ENCODE peak calls at places on chromosome 1, in four cellular contexts. One of them, this sample, is unnamed.

GRCh38 chr1:62175568-62176179 is 19.0 kb upstream of the L1TD1 start:
- DNase-seq in body of pancreas: peak; percentile 59
- DNase-seq in BJ: peak; percentile 10
- DNase-seq in PC-9: peak; percentile 45
- DNase-seq in this sample: peak; percentile 40

GRCh38 chr1:112718691-112719418 is 3.7 kb upstream of the PPM1J start:
- DNase-seq in PC-9: peak; percentile 55
- DNase-seq in BJ: no peak
- DNase-seq in body of pancreas: peak; percentile 81
- DNase-seq in this sample: peak; percentile 84

GRCh38 chr1:200306954-200307754 is 102.7 kb downstream of the ZNF281 start:
- DNase-seq in BJ: no peak
- DNase-seq in PC-9: no peak
- DNase-seq in body of pancreas: no peak
- DNase-seq in this sample: peak; percentile 45

GRCh38 chr1:67685558-67686271 is 714 bp downstream of the GADD45A start:
- DNase-seq in BJ: no peak
- DNase-seq in body of pancreas: peak; percentile 59
- DNase-seq in PC-9: peak; percentile 51
- DNase-seq in this sample: peak; percentile 59

GRCh38 chr1:159900086-159900680 is at the start of gene CFAP45:
- DNase-seq in BJ: no peak
- DNase-seq in body of pancreas: peak; percentile 94
- DNase-seq in PC-9: peak; percentile 94
- DNase-seq in this sample: peak; percentile 88

GRCh38 chr1:54577612-54578011 is 29.6 kb downstream of the ACOT11 start:
- DNase-seq in PC-9: no peak
- DNase-seq in body of pancreas: peak; percentile 80
- DNase-seq in BJ: no peak
- DNase-seq in this sample: no peak

GRCh38 chr1:151425103-151425502 is 25.7 kb downstream of the PSMB4 start:
- DNase-seq in BJ: no peak
- DNase-seq in PC-9: no peak
- DNase-seq in body of pancreas: no peak
- DNase-seq in this sample: no peak

GRCh38 chr1:63981408-63981773 is 207.6 kb downstream of the ROR1 start:
- DNase-seq in PC-9: peak; percentile 86
- DNase-seq in body of pancreas: no peak
- DNase-seq in BJ: no peak
- DNase-seq in this sample: no peak

GRCh38 chr1:98360864-98361263 is 300.7 kb upstream of the SNX7 start:
- DNase-seq in BJ: no peak
- DNase-seq in body of pancreas: no peak
- DNase-seq in PC-9: no peak
- DNase-seq in this sample: no peak

GRCh38 chr1:58768971-58769808 is 14.7 kb downstream of the JUN start:
- DNase-seq in BJ: no peak
- DNase-seq in PC-9: no peak
- DNase-seq in body of pancreas: peak; percentile 84
- DNase-seq in this sample: peak; percentile 81

GRCh38 chr1:228016653-228017355 is 10.0 kb downstream of the WNT3A start:
- DNase-seq in PC-9: no peak
- DNase-seq in BJ: no peak
- DNase-seq in body of pancreas: no peak
- DNase-seq in this sample: no peak

GRCh38 chr1:20329793-20330542 is 39.3 kb downstream of the VWA5B1 start:
- DNase-seq in PC-9: no peak
- DNase-seq in BJ: no peak
- DNase-seq in body of pancreas: no peak
- DNase-seq in this sample: peak; percentile 8

GRCh38 chr1:107401704-107402103 is 260.9 kb downstream of the NTNG1 start:
- DNase-seq in PC-9: no peak
- DNase-seq in BJ: no peak
- DNase-seq in body of pancreas: no peak
- DNase-seq in this sample: no peak

GRCh38 chr1:89603651-89604413 is 29.1 kb upstream of the LRRC8C start:
- DNase-seq in BJ: no peak
- DNase-seq in body of pancreas: no peak
- DNase-seq in PC-9: no peak
- DNase-seq in this sample: no peak

GRCh38 chr1:201066986-201067385 is 43.5 kb upstream of the KIF21B start:
- DNase-seq in PC-9: no peak
- DNase-seq in BJ: no peak
- DNase-seq in body of pancreas: no peak
- DNase-seq in this sample: no peak

GRCh38 chr1:233448290-233448689 is 120.8 kb downstream of the MAP3K21 start:
- DNase-seq in BJ: no peak
- DNase-seq in body of pancreas: no peak
- DNase-seq in PC-9: no peak
- DNase-seq in this sample: no peak

GRCh38 chr1:22239378-22239777 is 96.5 kb upstream of the WNT4 start:
- DNase-seq in PC-9: no peak
- DNase-seq in BJ: no peak
- DNase-seq in body of pancreas: no peak
- DNase-seq in this sample: no peak

GRCh38 chr1:229199892-229200291 is 71.0 kb upstream of the RAB4A start:
- DNase-seq in BJ: no peak
- DNase-seq in PC-9: peak; percentile 50
- DNase-seq in body of pancreas: no peak
- DNase-seq in this sample: peak; percentile 58

GRCh38 chr1:244327533-244327932 is 124.2 kb downstream of the ADSS2 start:
- DNase-seq in body of pancreas: no peak
- DNase-seq in PC-9: no peak
- DNase-seq in BJ: no peak
- DNase-seq in this sample: no peak

GRCh38 chr1:16608838-16609560 is 4.4 kb downstream of the NBPF1 start:
- DNase-seq in body of pancreas: no peak
- DNase-seq in PC-9: peak; percentile 30
- DNase-seq in BJ: no peak
- DNase-seq in this sample: no peak

GRCh38 chr1:87902830-87903614 is 574.3 kb downstream of the LMO4 start:
- DNase-seq in BJ: no peak
- DNase-seq in body of pancreas: no peak
- DNase-seq in PC-9: no peak
- DNase-seq in this sample: no peak

GRCh38 chr1:114122891-114123621 is 30.6 kb downstream of the SYT6 start:
- DNase-seq in body of pancreas: no peak
- DNase-seq in BJ: peak; percentile 2
- DNase-seq in PC-9: peak; percentile 98
- DNase-seq in this sample: peak; percentile 16

GRCh38 chr1:207605444-207606361 is 39.2 kb upstream of the CR1L start:
- DNase-seq in PC-9: no peak
- DNase-seq in body of pancreas: no peak
- DNase-seq in BJ: no peak
- DNase-seq in this sample: no peak

GRCh38 chr1:22619252-22619651 is 17.2 kb upstream of the C1QA start:
- DNase-seq in body of pancreas: no peak
- DNase-seq in BJ: no peak
- DNase-seq in PC-9: no peak
- DNase-seq in this sample: no peak

GRCh38 chr1:59290173-59290954 is 6.5 kb upstream of the FGGY start:
- DNase-seq in body of pancreas: peak; percentile 65
- DNase-seq in PC-9: peak; percentile 54
- DNase-seq in BJ: no peak
- DNase-seq in this sample: peak; percentile 69

GRCh38 chr1:106937104-106937503 is 119.4 kb upstream of the PRMT6 start:
- DNase-seq in body of pancreas: no peak
- DNase-seq in BJ: peak; percentile 69
- DNase-seq in PC-9: no peak
- DNase-seq in this sample: no peak

GRCh38 chr1:194069168-194069830 is 882.9 kb upstream of the B3GALT2 start:
- DNase-seq in PC-9: no peak
- DNase-seq in body of pancreas: no peak
- DNase-seq in BJ: no peak
- DNase-seq in this sample: no peak

GRCh38 chr1:20136249-20136648 is 2.9 kb upstream of the PLA2G2F start:
- DNase-seq in PC-9: no peak
- DNase-seq in body of pancreas: no peak
- DNase-seq in BJ: no peak
- DNase-seq in this sample: no peak

GRCh38 chr1:22687191-22687590 is 23.4 kb upstream of the EPHB2 start:
- DNase-seq in BJ: no peak
- DNase-seq in PC-9: no peak
- DNase-seq in body of pancreas: no peak
- DNase-seq in this sample: no peak

GRCh38 chr1:30524840-30525617 is 198.4 kb downstream of the MATN1 start:
- DNase-seq in PC-9: no peak
- DNase-seq in BJ: no peak
- DNase-seq in body of pancreas: no peak
- DNase-seq in this sample: no peak

GRCh38 chr1:24903011-24903461 is 27.0 kb downstream of the RUNX3 start:
- DNase-seq in body of pancreas: no peak
- DNase-seq in PC-9: no peak
- DNase-seq in BJ: no peak
- DNase-seq in this sample: no peak

GRCh38 chr1:24904731-24905354 is 25.2 kb downstream of the RUNX3 start:
- DNase-seq in BJ: no peak
- DNase-seq in body of pancreas: no peak
- DNase-seq in PC-9: no peak
- DNase-seq in this sample: no peak

GRCh38 chr1:24905355-24905978 is 24.6 kb downstream of the RUNX3 start:
- DNase-seq in BJ: no peak
- DNase-seq in PC-9: no peak
- DNase-seq in body of pancreas: no peak
- DNase-seq in this sample: no peak

GRCh38 chr1:24903560-24903954 is 26.5 kb downstream of the RUNX3 start:
- DNase-seq in BJ: no peak
- DNase-seq in body of pancreas: no peak
- DNase-seq in PC-9: no peak
- DNase-seq in this sample: no peak

DNA sequence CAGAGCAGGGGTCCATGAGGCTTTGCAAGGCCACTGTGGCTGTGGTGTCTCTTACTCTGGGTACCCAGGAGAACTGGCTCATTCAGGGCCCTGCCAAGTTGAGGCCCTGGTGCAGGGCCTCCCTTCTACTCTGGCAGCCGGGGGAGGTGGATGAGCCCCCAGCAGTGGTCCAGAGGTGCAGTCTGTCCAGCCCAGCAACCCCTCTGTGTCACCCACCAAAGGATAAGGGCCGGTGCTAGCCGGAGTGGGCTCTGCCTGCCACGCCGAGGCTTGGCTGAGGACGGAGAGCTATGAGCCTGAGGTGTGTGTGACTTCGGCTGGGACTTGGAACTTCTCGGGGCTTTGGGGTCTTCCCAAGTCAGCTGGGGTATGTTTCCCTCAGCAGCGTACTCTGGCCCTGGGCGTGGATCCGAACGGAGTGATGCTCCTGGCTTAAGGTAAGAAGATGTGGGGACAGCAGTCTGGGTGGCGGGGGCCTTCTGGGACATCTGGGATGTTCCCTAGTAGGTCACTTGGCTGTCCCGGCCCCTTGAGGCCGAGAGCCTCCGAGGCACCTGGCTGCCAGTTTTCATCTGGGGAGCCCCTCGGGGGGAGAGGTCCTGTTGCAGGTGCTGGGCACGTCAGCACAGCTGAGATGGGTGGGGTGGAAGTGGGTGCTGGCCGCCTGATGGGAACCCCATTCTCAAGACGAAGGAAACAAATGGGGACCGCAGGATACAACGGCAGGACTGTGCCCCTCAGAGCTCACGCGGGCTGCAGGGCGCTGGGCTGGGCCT is 25.9 kb downstream of the RUNX3 start:
- DNase-seq in body of pancreas: no peak
- DNase-seq in BJ: no peak
- DNase-seq in PC-9: no peak
- DNase-seq in this sample: no peak
- TF ChIP-seq CTCF in body of pancreas: no peak
- TF ChIP-seq CTCF in BJ: no peak
- TF ChIP-seq CTCF in PC-9: no peak
- TF ChIP-seq CTCF in this sample: no peak

GRCh38 chr1:154998818-154999650 is 3.6 kb upstream of the ZBTB7B start:
- DNase-seq in body of pancreas: peak; percentile 59
- DNase-seq in PC-9: no peak
- DNase-seq in BJ: no peak
- DNase-seq in this sample: peak; percentile 72

GRCh38 chr1:155000475-155000724 is 2.2 kb upstream of the ZBTB7B start:
- DNase-seq in PC-9: no peak
- DNase-seq in BJ: no peak
- DNase-seq in body of pancreas: peak; percentile 70
- DNase-seq in this sample: no peak

GRCh38 chr1:154999651-155000474 is 2.7 kb upstream of the ZBTB7B start:
- DNase-seq in BJ: no peak
- DNase-seq in PC-9: no peak
- DNase-seq in body of pancreas: peak; percentile 52
- DNase-seq in this sample: peak; percentile 59

GRCh38 chr1:154996966-154997701 is 3.7 kb downstream of the LENEP start:
- DNase-seq in BJ: no peak
- DNase-seq in PC-9: no peak
- DNase-seq in body of pancreas: no peak
- DNase-seq in this sample: no peak

GRCh38 chr1:154998201-154998780 is 4.3 kb upstream of the ZBTB7B start:
- DNase-seq in PC-9: no peak
- DNase-seq in BJ: no peak
- DNase-seq in body of pancreas: no peak
- DNase-seq in this sample: no peak
- TF ChIP-seq CTCF in PC-9: no peak
- TF ChIP-seq CTCF in BJ: no peak
- TF ChIP-seq CTCF in body of pancreas: no peak
- TF ChIP-seq CTCF in this sample: no peak

GRCh38 chr1:203055166-203055799 is 29.0 kb downstream of the PPFIA4 start:
- DNase-seq in body of pancreas: no peak
- DNase-seq in BJ: no peak
- DNase-seq in PC-9: no peak
- DNase-seq in this sample: no peak
- TF ChIP-seq CTCF in body of pancreas: no peak
- TF ChIP-seq CTCF in BJ: peak; percentile 7
- TF ChIP-seq CTCF in PC-9: no peak
- TF ChIP-seq CTCF in this sample: no peak

DNA sequence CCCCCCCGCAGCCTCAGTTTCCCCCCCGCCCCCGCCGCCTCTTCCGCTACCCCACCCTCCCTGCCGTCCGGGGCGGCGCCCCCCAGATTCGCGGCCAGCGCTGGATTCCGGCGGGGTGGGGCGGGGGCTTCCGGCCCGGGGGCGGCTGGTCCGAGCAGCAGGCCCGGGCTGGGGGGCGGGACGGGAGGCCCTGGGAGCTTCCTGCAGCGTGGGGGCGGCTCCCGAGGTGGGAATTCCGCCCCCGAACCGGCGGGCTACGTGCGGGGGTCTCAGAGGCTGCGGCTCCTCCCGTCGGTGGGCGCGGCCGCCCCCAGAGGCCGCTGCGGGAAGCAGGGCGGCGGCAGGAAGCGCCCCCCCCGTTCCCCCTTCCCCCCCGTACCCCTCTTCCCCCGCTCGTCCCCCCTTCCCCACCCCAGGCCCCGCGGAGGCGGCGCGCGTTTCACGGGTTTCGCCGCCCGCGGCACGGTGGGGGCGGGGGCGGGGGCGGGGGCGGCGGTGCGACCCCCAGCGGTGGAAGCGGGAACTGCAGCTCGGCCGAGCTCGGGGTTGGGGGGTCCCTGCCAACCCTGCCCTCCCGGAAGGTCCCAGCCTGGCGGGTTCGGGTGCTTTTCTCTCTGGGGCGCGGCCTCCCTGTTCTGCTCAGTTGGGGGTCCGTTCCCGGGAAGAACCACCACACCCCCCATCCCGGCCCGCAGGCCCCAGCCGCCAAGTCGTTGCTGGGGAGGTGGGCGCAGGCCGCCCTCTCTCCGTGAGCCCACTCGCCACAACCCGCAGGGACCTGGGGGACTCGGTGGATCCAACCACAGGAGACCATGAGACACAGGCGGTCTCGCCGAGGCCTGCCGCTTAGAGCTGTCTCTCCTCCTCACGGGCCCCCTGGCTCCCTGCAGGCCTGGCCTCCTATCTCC is 76.3 kb downstream of the MORN1 start:
- DNase-seq in BJ: no peak
- DNase-seq in body of pancreas: no peak
- DNase-seq in PC-9: no peak
- DNase-seq in this sample: peak; percentile 49
- TF ChIP-seq CTCF in BJ: peak; percentile 66
- TF ChIP-seq CTCF in body of pancreas: peak; percentile 61
- TF ChIP-seq CTCF in PC-9: peak; percentile 85
- TF ChIP-seq CTCF in this sample: peak; percentile 94

This sample was measured in Calu3.